ENCODE peak calls at places on chromosomes 7 and 10, in five cellular contexts. One of them, this sample, is unnamed.

GRCh38 chr10:30019468-30019867 is 39.9 kb downstream of the JCAD start:
- DNase-seq in lower lobe of right lung: no peak
- DNase-seq in CD4-positive, alpha-beta T cell: no peak
- DNase-seq in GM23338: no peak
- DNase-seq in neural crest cell: no peak
- DNase-seq in this sample: no peak

GRCh38 chr7:68309271-68309670 is 1289.0 kb upstream of the AUTS2 start:
- DNase-seq in CD4-positive, alpha-beta T cell: no peak
- DNase-seq in GM23338: no peak
- DNase-seq in lower lobe of right lung: no peak
- DNase-seq in neural crest cell: no peak
- DNase-seq in this sample: no peak

GRCh38 chr7:784971-785370 is 47.3 kb upstream of the SUN1 start:
- DNase-seq in GM23338: no peak
- DNase-seq in neural crest cell: no peak
- DNase-seq in CD4-positive, alpha-beta T cell: no peak
- DNase-seq in lower lobe of right lung: no peak
- DNase-seq in this sample: no peak

GRCh38 chr10:114665406-114665805 is 7.3 kb upstream of the ABLIM1 start:
- DNase-seq in GM23338: no peak
- DNase-seq in CD4-positive, alpha-beta T cell: no peak
- DNase-seq in lower lobe of right lung: no peak
- DNase-seq in neural crest cell: no peak
- DNase-seq in this sample: no peak

GRCh38 chr7:30750574-30751256 is 1.2 kb upstream of the INMT start:
- DNase-seq in CD4-positive, alpha-beta T cell: no peak
- DNase-seq in neural crest cell: no peak
- DNase-seq in GM23338: no peak
- DNase-seq in lower lobe of right lung: peak; percentile 66
- DNase-seq in this sample: no peak

GRCh38 chr7:52838981-52839411 is 196.4 kb upstream of the POM121L12 start:
- DNase-seq in CD4-positive, alpha-beta T cell: no peak
- DNase-seq in GM23338: no peak
- DNase-seq in neural crest cell: no peak
- DNase-seq in lower lobe of right lung: no peak
- DNase-seq in this sample: no peak

GRCh38 chr10:85995791-85996190 is 370.8 kb downstream of the GRID1 start:
- DNase-seq in neural crest cell: no peak
- DNase-seq in lower lobe of right lung: no peak
- DNase-seq in CD4-positive, alpha-beta T cell: no peak
- DNase-seq in GM23338: peak; percentile 34
- DNase-seq in this sample: no peak

GRCh38 chr10:49187950-49188761 is at the start of gene TMEM273:
- DNase-seq in lower lobe of right lung: peak; percentile 80
- DNase-seq in CD4-positive, alpha-beta T cell: no peak
- DNase-seq in GM23338: no peak
- DNase-seq in neural crest cell: no peak
- DNase-seq in this sample: no peak

GRCh38 chr10:7855205-7855604 is 36.9 kb downstream of the TAF3 start:
- DNase-seq in lower lobe of right lung: no peak
- DNase-seq in CD4-positive, alpha-beta T cell: no peak
- DNase-seq in GM23338: peak; percentile 82
- DNase-seq in neural crest cell: no peak
- DNase-seq in this sample: no peak

GRCh38 chr10:133357293-133358151 is at the start of gene FUOM:
- DNase-seq in neural crest cell: peak; percentile 61
- DNase-seq in CD4-positive, alpha-beta T cell: peak; percentile 60
- DNase-seq in GM23338: peak; percentile 95
- DNase-seq in lower lobe of right lung: peak; percentile 87
- DNase-seq in this sample: no peak

GRCh38 chr10:129505500-129506075 is 38.5 kb downstream of the MGMT start:
- DNase-seq in GM23338: no peak
- DNase-seq in lower lobe of right lung: no peak
- DNase-seq in neural crest cell: no peak
- DNase-seq in CD4-positive, alpha-beta T cell: no peak
- DNase-seq in this sample: no peak

GRCh38 chr10:13485623-13486022 is 43.2 kb downstream of the BEND7 start:
- DNase-seq in GM23338: no peak
- DNase-seq in neural crest cell: no peak
- DNase-seq in lower lobe of right lung: no peak
- DNase-seq in CD4-positive, alpha-beta T cell: no peak
- DNase-seq in this sample: no peak

GRCh38 chr10:115047705-115048104 is 45.5 kb upstream of the ATRNL1 start:
- DNase-seq in neural crest cell: no peak
- DNase-seq in lower lobe of right lung: no peak
- DNase-seq in GM23338: no peak
- DNase-seq in CD4-positive, alpha-beta T cell: no peak
- DNase-seq in this sample: no peak

GRCh38 chr7:31744294-31744874 is 57.4 kb downstream of the PPP1R17 start:
- DNase-seq in neural crest cell: peak; percentile 62
- DNase-seq in GM23338: peak; percentile 81
- DNase-seq in lower lobe of right lung: peak; percentile 56
- DNase-seq in CD4-positive, alpha-beta T cell: no peak
- DNase-seq in this sample: peak; percentile 70

GRCh38 chr7:155962191-155962967 is 150.1 kb upstream of the SHH start:
- DNase-seq in lower lobe of right lung: no peak
- DNase-seq in GM23338: no peak
- DNase-seq in CD4-positive, alpha-beta T cell: no peak
- DNase-seq in neural crest cell: no peak
- DNase-seq in this sample: no peak

GRCh38 chr10:132446661-132447445 is 49.9 kb downstream of the PWWP2B start:
- DNase-seq in neural crest cell: no peak
- DNase-seq in lower lobe of right lung: peak; percentile 88
- DNase-seq in CD4-positive, alpha-beta T cell: peak; percentile 57
- DNase-seq in GM23338: no peak
- DNase-seq in this sample: no peak

GRCh38 chr7:85682819-85683218 is 496.0 kb upstream of the SEMA3D start:
- DNase-seq in CD4-positive, alpha-beta T cell: no peak
- DNase-seq in neural crest cell: no peak
- DNase-seq in lower lobe of right lung: no peak
- DNase-seq in GM23338: no peak
- DNase-seq in this sample: no peak

GRCh38 chr7:137508437-137509175 is 165.1 kb upstream of the PTN start:
- DNase-seq in CD4-positive, alpha-beta T cell: no peak
- DNase-seq in GM23338: peak; percentile 7
- DNase-seq in lower lobe of right lung: no peak
- DNase-seq in neural crest cell: no peak
- DNase-seq in this sample: no peak

GRCh38 chr10:62811159-62811875 is 4.8 kb downstream of the EGR2 start:
- DNase-seq in CD4-positive, alpha-beta T cell: no peak
- DNase-seq in neural crest cell: no peak
- DNase-seq in lower lobe of right lung: no peak
- DNase-seq in GM23338: no peak
- DNase-seq in this sample: no peak

GRCh38 chr10:93629636-93630291 is 17.4 kb downstream of the PDE6C start:
- DNase-seq in neural crest cell: no peak
- DNase-seq in GM23338: no peak
- DNase-seq in lower lobe of right lung: no peak
- DNase-seq in CD4-positive, alpha-beta T cell: no peak
- DNase-seq in this sample: no peak

GRCh38 chr10:93973748-93974445 is 19.8 kb upstream of the PLCE1 start:
- DNase-seq in CD4-positive, alpha-beta T cell: no peak
- DNase-seq in lower lobe of right lung: no peak
- DNase-seq in neural crest cell: no peak
- DNase-seq in GM23338: no peak
- DNase-seq in this sample: no peak

GRCh38 chr7:117020605-117021002 is 67.3 kb downstream of the ST7 start:
- DNase-seq in CD4-positive, alpha-beta T cell: no peak
- DNase-seq in neural crest cell: no peak
- DNase-seq in GM23338: peak; percentile 5
- DNase-seq in lower lobe of right lung: no peak
- DNase-seq in this sample: no peak

GRCh38 chr7:158564648-158565005 is 23.0 kb downstream of the PTPRN2 start:
- DNase-seq in CD4-positive, alpha-beta T cell: no peak
- DNase-seq in neural crest cell: no peak
- DNase-seq in GM23338: no peak
- DNase-seq in lower lobe of right lung: no peak
- DNase-seq in this sample: no peak

GRCh38 chr7:877312-878232 is 1.2 kb downstream of the GET4 start:
- DNase-seq in neural crest cell: no peak
- DNase-seq in CD4-positive, alpha-beta T cell: no peak
- DNase-seq in lower lobe of right lung: no peak
- DNase-seq in GM23338: peak; percentile 55
- DNase-seq in this sample: no peak

GRCh38 chr7:131819891-131820290 is 263.5 kb upstream of the PODXL start:
- DNase-seq in GM23338: no peak
- DNase-seq in lower lobe of right lung: no peak
- DNase-seq in neural crest cell: no peak
- DNase-seq in CD4-positive, alpha-beta T cell: no peak
- DNase-seq in this sample: no peak

GRCh38 chr10:34319197-34319846 is 495.8 kb downstream of the PARD3 start:
- DNase-seq in CD4-positive, alpha-beta T cell: no peak
- DNase-seq in neural crest cell: no peak
- DNase-seq in GM23338: no peak
- DNase-seq in lower lobe of right lung: no peak
- DNase-seq in this sample: no peak

GRCh38 chr10:43078986-43079273 is 2.1 kb downstream of the RET start:
- DNase-seq in lower lobe of right lung: no peak
- DNase-seq in neural crest cell: peak; percentile 50
- DNase-seq in GM23338: peak; percentile 83
- DNase-seq in CD4-positive, alpha-beta T cell: no peak
- DNase-seq in this sample: no peak

GRCh38 chr7:79828866-79829265 is 305.8 kb upstream of the GNAI1 start:
- DNase-seq in lower lobe of right lung: no peak
- DNase-seq in CD4-positive, alpha-beta T cell: no peak
- DNase-seq in GM23338: no peak
- DNase-seq in neural crest cell: no peak
- DNase-seq in this sample: no peak

GRCh38 chr7:77570330-77571011 is 33.4 kb downstream of the PTPN12 start:
- DNase-seq in GM23338: no peak
- DNase-seq in lower lobe of right lung: no peak
- DNase-seq in neural crest cell: no peak
- DNase-seq in CD4-positive, alpha-beta T cell: no peak
- DNase-seq in this sample: no peak

GRCh38 chr7:44706788-44707557 is 41.7 kb upstream of the ZMIZ2 start:
- DNase-seq in CD4-positive, alpha-beta T cell: no peak
- DNase-seq in GM23338: no peak
- DNase-seq in neural crest cell: no peak
- DNase-seq in lower lobe of right lung: no peak
- DNase-seq in this sample: no peak

GRCh38 chr10:42979730-42980467 is 97.0 kb upstream of the RET start:
- DNase-seq in neural crest cell: no peak
- DNase-seq in lower lobe of right lung: no peak
- DNase-seq in CD4-positive, alpha-beta T cell: no peak
- DNase-seq in GM23338: no peak
- DNase-seq in this sample: peak; percentile 19

GRCh38 chr10:681670-682318 is 7.7 kb downstream of the DIP2C start:
- DNase-seq in GM23338: no peak
- DNase-seq in lower lobe of right lung: no peak
- DNase-seq in CD4-positive, alpha-beta T cell: no peak
- DNase-seq in neural crest cell: no peak
- DNase-seq in this sample: no peak

GRCh38 chr10:74916283-74916682 is 89.9 kb downstream of the KAT6B start:
- DNase-seq in CD4-positive, alpha-beta T cell: no peak
- DNase-seq in GM23338: no peak
- DNase-seq in neural crest cell: no peak
- DNase-seq in lower lobe of right lung: no peak
- DNase-seq in this sample: no peak

GRCh38 chr7:55130554-55131198 is 111.9 kb downstream of the EGFR start:
- DNase-seq in CD4-positive, alpha-beta T cell: no peak
- DNase-seq in GM23338: no peak
- DNase-seq in lower lobe of right lung: no peak
- DNase-seq in neural crest cell: peak; percentile 46
- DNase-seq in this sample: no peak

GRCh38 chr7:4815609-4816418 is 40.4 kb downstream of the AP5Z1 start:
- DNase-seq in neural crest cell: no peak
- DNase-seq in GM23338: no peak
- DNase-seq in CD4-positive, alpha-beta T cell: no peak
- DNase-seq in lower lobe of right lung: peak; percentile 41
- DNase-seq in this sample: no peak
- TF ChIP-seq CTCF in neural crest cell: no peak
- TF ChIP-seq CTCF in GM23338: peak; percentile 36
- TF ChIP-seq CTCF in CD4-positive, alpha-beta T cell: no peak
- TF ChIP-seq CTCF in lower lobe of right lung: no peak
- TF ChIP-seq CTCF in this sample: no peak

GRCh38 chr7:130096243-130096827 is 26.0 kb downstream of the KLHDC10 start:
- DNase-seq in CD4-positive, alpha-beta T cell: no peak
- DNase-seq in GM23338: no peak
- DNase-seq in lower lobe of right lung: no peak
- DNase-seq in neural crest cell: no peak
- DNase-seq in this sample: no peak
- TF ChIP-seq CTCF in CD4-positive, alpha-beta T cell: no peak
- TF ChIP-seq CTCF in GM23338: no peak
- TF ChIP-seq CTCF in lower lobe of right lung: no peak
- TF ChIP-seq CTCF in neural crest cell: no peak
- TF ChIP-seq CTCF in this sample: peak; percentile 19

GRCh38 chr7:33904680-33905388 is 505 bp upstream of the BMPER start:
- DNase-seq in GM23338: peak; percentile 71
- DNase-seq in CD4-positive, alpha-beta T cell: no peak
- DNase-seq in neural crest cell: peak; percentile 25
- DNase-seq in lower lobe of right lung: peak; percentile 44
- DNase-seq in this sample: peak; percentile 62
- TF ChIP-seq CTCF in GM23338: no peak
- TF ChIP-seq CTCF in CD4-positive, alpha-beta T cell: no peak
- TF ChIP-seq CTCF in neural crest cell: peak; percentile 27
- TF ChIP-seq CTCF in lower lobe of right lung: no peak
- TF ChIP-seq CTCF in this sample: no peak

DNA sequence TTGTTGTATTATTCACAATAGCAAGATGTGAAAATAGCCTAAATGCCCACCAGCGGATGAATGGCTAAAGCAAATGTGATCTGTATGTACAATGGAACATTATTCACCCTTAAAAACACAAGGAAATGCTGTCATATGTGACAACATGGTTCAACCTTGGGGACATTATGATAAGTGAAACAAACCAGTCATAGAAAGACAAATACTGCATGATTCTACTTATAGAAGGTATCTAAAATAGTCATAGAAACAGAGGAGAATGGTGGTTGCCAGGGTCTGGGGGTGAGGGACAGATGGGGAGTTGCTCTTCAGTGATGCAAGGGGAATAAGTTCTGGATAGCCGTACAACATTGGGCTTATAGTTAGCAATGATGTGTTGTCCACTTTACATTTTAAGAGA is 58.4 kb downstream of the NRF1 start:
- DNase-seq in CD4-positive, alpha-beta T cell: no peak
- DNase-seq in lower lobe of right lung: no peak
- DNase-seq in GM23338: no peak
- DNase-seq in neural crest cell: no peak
- DNase-seq in this sample: no peak
- TF ChIP-seq CTCF in CD4-positive, alpha-beta T cell: no peak
- TF ChIP-seq CTCF in lower lobe of right lung: no peak
- TF ChIP-seq CTCF in GM23338: no peak
- TF ChIP-seq CTCF in neural crest cell: no peak
- TF ChIP-seq CTCF in this sample: no peak

GRCh38 chr7:124152859-124153692 is 120.2 kb upstream of the TMEM229A start:
- DNase-seq in neural crest cell: peak; percentile 36
- DNase-seq in GM23338: peak; percentile 76
- DNase-seq in lower lobe of right lung: no peak
- DNase-seq in CD4-positive, alpha-beta T cell: no peak
- DNase-seq in this sample: no peak
- TF ChIP-seq CTCF in neural crest cell: peak; percentile 66
- TF ChIP-seq CTCF in GM23338: peak; percentile 64
- TF ChIP-seq CTCF in lower lobe of right lung: no peak
- TF ChIP-seq CTCF in CD4-positive, alpha-beta T cell: no peak
- TF ChIP-seq CTCF in this sample: no peak

GRCh38 chr10:70053896-70054641 is 1.4 kb downstream of the MACROH2A2 start:
- DNase-seq in lower lobe of right lung: no peak
- DNase-seq in GM23338: peak; percentile 49
- DNase-seq in CD4-positive, alpha-beta T cell: no peak
- DNase-seq in neural crest cell: peak; percentile 37
- DNase-seq in this sample: peak; percentile 61
- TF ChIP-seq CTCF in lower lobe of right lung: peak; percentile 18
- TF ChIP-seq CTCF in GM23338: peak; percentile 66
- TF ChIP-seq CTCF in CD4-positive, alpha-beta T cell: no peak
- TF ChIP-seq CTCF in neural crest cell: peak; percentile 67
- TF ChIP-seq CTCF in this sample: peak; percentile 37